ENCODE peak calls at places on chromosomes 16 and 17, in six cellular contexts. G, H, C, X, B and N are unnamed samples. For H3K27me3, the result is how much of the 10 kb centered on the place peaks cover.

GRCh38 chr16:56708821-56709685 is 20.9 kb upstream of the NUP93 start:
- DNase-seq in H (no peak), B (no peak), C (no peak), G (no peak), X (no peak), N (no peak)

GRCh38 chr17:62663304-62663703 is 35.8 kb downstream of the MRC2 start:
- DNase-seq in X (no peak), G (no peak), C (no peak), H (no peak), B (no peak), N (no peak)

GRCh38 chr17:64006361-64007088 is 8.4 kb downstream of the PRR29 start:
- DNase-seq in G (no peak), B (no peak), X (no peak), H (no peak), C (no peak), N (no peak)

GRCh38 chr16:67641779-67642708 is 2.9 kb upstream of the CARMIL2 start:
- DNase-seq in X (peak), C (no peak), B (no peak), G (no peak), H (no peak), N (peak)

GRCh38 chr16:22007509-22008214 is at the start of gene MOSMO:
- DNase-seq in B (peak), G (peak), H (peak), X (peak), C (peak), N (peak)

GRCh38 chr17:75331671-75332070 is 42.4 kb upstream of the SLC25A19 start:
- DNase-seq in G (no peak), H (no peak), C (no peak), X (no peak), B (no peak), N (peak)

GRCh38 chr17:81259058-81259605 is 20.0 kb downstream of the NDUFAF8 start:
- DNase-seq in B (no peak), H (no peak), X (no peak), G (no peak), C (no peak), N (no peak)

GRCh38 chr16:66520406-66521194 is 29.3 kb downstream of the TK2 start:
- DNase-seq in B (no peak), C (no peak), H (no peak), G (peak), X (no peak), N (no peak)

GRCh38 chr17:49338883-49339282 is 23.2 kb downstream of the ZNF652 start:
- DNase-seq in C (no peak), H (no peak), X (no peak), B (no peak), G (no peak), N (no peak)

GRCh38 chr16:35559911-35560636 is 2100.7 kb downstream of the TP53TG3F start:
- DNase-seq in G (peak), H (no peak), X (no peak), C (no peak), B (no peak), N (no peak)

GRCh38 chr16:87132361-87133014 is 184.7 kb downstream of the C16orf95 start:
- DNase-seq in B (peak), C (no peak), H (no peak), G (no peak), X (peak), N (peak)

GRCh38 chr17:64622931-64623654 is 39.0 kb downstream of the SMURF2 start:
- DNase-seq in C (no peak), H (no peak), X (peak), G (no peak), B (no peak), N (no peak)

GRCh38 chr16:56478228-56479049 is 27.1 kb downstream of the OGFOD1 start:
- DNase-seq in X (no peak), B (no peak), C (no peak), G (no peak), H (no peak), N (no peak)

GRCh38 chr17:78592991-78593329 is 15.8 kb upstream of the DNAH17 start:
- DNase-seq in G (no peak), X (no peak), B (no peak), H (no peak), C (no peak), N (no peak)

GRCh38 chr16:15636392-15636873 is 6.5 kb downstream of the MARF1 start:
- DNase-seq in B (no peak), C (no peak), G (no peak), X (no peak), H (no peak), N (no peak)

GRCh38 chr16:30063893-30064745 is 1.4 kb upstream of the ALDOA start:
- DNase-seq in X (no peak), C (peak), G (peak), H (peak), B (peak), N (peak)

GRCh38 chr17:12429125-12429524 is 236.6 kb upstream of the MYOCD start:
- DNase-seq in G (no peak), C (no peak), H (no peak), X (no peak), B (no peak), N (no peak)

GRCh38 chr17:17032131-17032692 is 10.0 kb upstream of the MPRIP start:
- DNase-seq in C (peak), B (no peak), H (peak), X (peak), G (no peak), N (peak)

GRCh38 chr17:45003877-45004276 is 35.8 kb upstream of the C1QL1 start:
- DNase-seq in B (no peak), X (no peak), C (no peak), G (no peak), H (no peak), N (no peak)

GRCh38 chr17:61201211-61201610 is 198.4 kb upstream of the TBX2 start:
- DNase-seq in G (no peak), B (no peak), C (no peak), X (peak), H (no peak), N (no peak)

GRCh38 chr16:25157476-25157875 is 45.9 kb downstream of the LCMT1 start:
- DNase-seq in G (no peak), B (no peak), H (no peak), X (no peak), C (no peak), N (no peak)

GRCh38 chr16:87384162-87384999 is 805 bp upstream of the FBXO31 start:
- DNase-seq in X (no peak), C (no peak), B (no peak), H (no peak), G (no peak), N (peak)

GRCh38 chr17:63956296-63956920 is 16.3 kb downstream of the SCN4A start:
- DNase-seq in C (no peak), X (no peak), B (no peak), H (no peak), G (no peak), N (no peak)

GRCh38 chr17:4559851-4560820 is at the start of gene GGT6:
- DNase-seq in G (no peak), X (no peak), B (no peak), C (peak), H (no peak), N (peak)

GRCh38 chr16:10497132-10498088 is 83.0 kb downstream of the EMP2 start:
- DNase-seq in H (no peak), B (no peak), G (no peak), X (peak), C (no peak), N (no peak)

GRCh38 chr17:63841350-63842172 is 924 bp downstream of the SMARCD2 start:
- DNase-seq in H (no peak), G (peak), X (peak), C (peak), B (peak), N (peak)

GRCh38 chr16:1184156-1184868 is 31.4 kb downstream of the CACNA1H start:
- DNase-seq in G (no peak), C (no peak), H (no peak), B (no peak), X (no peak), N (peak)

GRCh38 chr17:43701318-43701743 is 39.6 kb upstream of the MEOX1 start:
- DNase-seq in C (no peak), B (no peak), X (peak), G (peak), H (no peak), N (no peak)

GRCh38 chr17:50568659-50569058 is 8.1 kb downstream of the CACNA1G start:
- DNase-seq in C (no peak), G (no peak), H (no peak), B (no peak), X (no peak), N (no peak)

GRCh38 chr17:40307001-40307690 is 1.8 kb upstream of the RARA start:
- DNase-seq in B (no peak), X (no peak), G (no peak), C (no peak), H (no peak), N (peak)

GRCh38 chr17:35780876-35781409 is 14.5 kb downstream of the MMP28 start:
- DNase-seq in G (no peak), H (no peak), C (no peak), X (no peak), B (no peak), N (no peak)

GRCh38 chr16:1468456-1468855 is 6.4 kb downstream of the CLCN7 start:
- DNase-seq in C (no peak), X (no peak), B (no peak), G (no peak), H (no peak), N (no peak)

GRCh38 chr16:25443994-25444393 is 186.3 kb upstream of the ZKSCAN2 start:
- DNase-seq in H (no peak), X (no peak), C (no peak), B (no peak), G (no peak), N (no peak)

GRCh38 chr16:66620419-66620775 is 15.9 kb downstream of the CMTM3 start:
- DNase-seq in G (no peak), C (no peak), H (no peak), B (no peak), X (no peak), N (no peak)

GRCh38 chr16:83315271-83315670 is 492.5 kb upstream of the HSBP1 start:
- DNase-seq in B (no peak), C (no peak), G (no peak), H (no peak), X (no peak), N (no peak)

GRCh38 chr17:2277430-2278170 is 26.0 kb downstream of the SMG6 start:
- DNase-seq in H (no peak), G (no peak), B (no peak), C (no peak), X (no peak), N (no peak)

GRCh38 chr17:37789166-37789565 is 44.3 kb upstream of the HNF1B start:
- DNase-seq in X (no peak), B (no peak), C (no peak), G (no peak), H (no peak), N (no peak)

GRCh38 chr17:63332286-63332685 is 113.8 kb downstream of the CYB561 start:
- DNase-seq in C (no peak), X (no peak), B (no peak), H (no peak), G (no peak), N (no peak)

GRCh38 chr16:4011225-4011939 is 104.9 kb downstream of the ADCY9 start:
- DNase-seq in X (no peak), H (no peak), G (no peak), B (no peak), C (no peak), N (peak)

GRCh38 chr17:68602267-68602644 is 1.1 kb upstream of the FAM20A start:
- DNase-seq in C (no peak), H (no peak), B (no peak), G (no peak), X (no peak), N (no peak)

GRCh38 chr17:68600123-68600880 is 865 bp downstream of the FAM20A start:
- DNase-seq in X (peak), B (no peak), C (no peak), H (no peak), G (no peak), N (peak)

GRCh38 chr17:68603027-68603426 is 1.9 kb upstream of the FAM20A start:
- DNase-seq in H (no peak), G (no peak), C (no peak), B (peak), X (no peak), N (no peak)

GRCh38 chr17:68600881-68601564 is at the start of gene FAM20A:
- DNase-seq in B (no peak), C (no peak), G (no peak), H (no peak), X (no peak), N (peak)

DNA sequence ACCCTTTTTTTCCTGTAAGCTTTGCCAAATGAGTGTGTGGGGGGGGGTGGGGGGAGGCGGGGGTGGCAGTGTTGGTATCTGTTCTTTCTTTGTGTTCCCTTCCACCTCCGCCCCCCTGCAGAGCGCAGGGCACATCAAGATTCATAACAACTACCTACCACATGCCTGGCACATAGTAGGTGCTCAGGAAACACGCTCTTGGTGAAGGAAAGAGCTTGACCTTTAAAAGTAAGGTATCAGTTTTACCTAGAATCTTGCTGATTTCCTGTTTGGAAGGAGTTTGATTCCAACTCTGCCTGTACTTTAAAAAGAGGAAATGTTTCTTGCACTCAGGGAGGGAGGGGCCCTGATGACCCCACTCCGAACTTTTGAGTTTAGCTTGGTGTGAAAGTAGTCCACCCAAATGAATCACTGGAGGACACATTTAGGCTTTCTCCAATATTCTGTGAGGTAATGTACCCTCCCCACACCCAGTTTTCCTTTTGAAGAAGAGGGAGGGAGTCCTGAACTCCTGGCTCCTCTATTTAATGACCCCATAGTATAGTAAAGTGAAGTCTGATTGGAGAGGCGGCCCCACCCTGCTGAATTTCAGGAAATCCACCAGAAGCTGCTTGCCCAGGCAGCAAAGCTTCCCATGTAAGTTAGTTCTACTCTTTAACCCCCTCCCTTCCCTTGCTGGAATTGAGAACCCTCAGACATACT is 549 bp upstream of the FAM20A start:
- DNase-seq in H (no peak), B (no peak), X (no peak), G (no peak), C (no peak), N (no peak)
- H3K27me3 ChIP-seq in H (under half), B (under half), X (under half), G (under half), C (under half), N (under half)

DNA sequence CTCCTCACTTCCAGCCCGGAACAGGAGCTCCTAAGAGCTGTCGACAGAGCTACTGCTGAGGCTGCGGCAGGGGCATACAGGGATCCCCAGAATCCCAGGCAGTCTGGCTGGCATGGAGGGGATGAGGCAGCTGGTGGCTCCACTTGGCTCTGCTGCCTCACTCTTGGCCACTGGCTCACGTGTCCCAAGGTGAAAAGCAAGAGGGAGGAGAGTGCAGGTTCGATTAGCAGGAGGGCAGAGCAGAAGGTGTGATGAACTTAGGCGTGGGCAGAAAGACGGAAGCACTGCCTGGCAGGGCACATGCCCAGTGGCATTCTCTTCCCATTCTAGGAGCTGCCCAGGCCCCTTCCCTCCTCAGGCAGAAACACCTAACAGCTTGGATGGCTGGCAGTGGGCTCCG is 11.3 kb upstream of the TBX21 start:
- DNase-seq in X (no peak), G (no peak), C (no peak), H (no peak), B (no peak), N (no peak)
- H3K27me3 ChIP-seq in X (under half), G (half or more), C (under half), H (half or more), B (under half), N (under half)

GRCh38 chr17:8318010-8318409 is 8.0 kb downstream of the ARHGEF15 start:
- DNase-seq in B (no peak), H (no peak), X (no peak), G (no peak), C (no peak), N (no peak)

GRCh38 chr17:8315740-8316217 is 5.7 kb downstream of the ARHGEF15 start:
- DNase-seq in G (no peak), X (no peak), C (no peak), B (no peak), H (no peak), N (peak)

GRCh38 chr17:8312251-8312650 is 2.2 kb downstream of the ARHGEF15 start:
- DNase-seq in G (no peak), B (no peak), C (no peak), H (no peak), X (no peak), N (no peak)

GRCh38 chr17:8312726-8313600 is 2.9 kb downstream of the ARHGEF15 start:
- DNase-seq in B (no peak), X (no peak), C (no peak), G (no peak), H (no peak), N (peak)

GRCh38 chr17:8314797-8315739 is 5.0 kb downstream of the ARHGEF15 start:
- DNase-seq in C (no peak), B (no peak), G (no peak), H (no peak), X (peak), N (peak)
- H3K27me3 ChIP-seq in C (under half), B (under half), G (half or more), H (under half), X (under half), N (under half)

DNA sequence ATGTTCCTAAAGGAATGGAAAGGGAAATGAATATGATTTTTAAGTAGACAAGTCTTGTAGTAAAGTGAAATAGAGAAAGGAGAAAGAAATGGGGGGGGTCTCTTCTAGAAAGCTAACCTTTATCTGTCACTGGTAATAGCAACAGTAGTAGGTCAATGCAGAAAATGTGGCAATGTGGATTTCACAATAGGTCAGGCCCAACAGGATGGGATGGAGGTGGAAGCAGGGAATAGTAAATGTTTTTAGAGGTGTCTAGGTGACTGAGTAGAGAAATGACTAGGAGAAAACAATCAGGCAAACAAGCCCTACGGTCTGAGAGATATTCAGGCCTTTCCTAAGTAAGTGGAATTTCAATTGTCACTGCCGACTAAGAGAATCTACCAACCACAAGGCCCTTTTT is 6.0 kb upstream of the RSKR start:
- DNase-seq in G (no peak), X (no peak), C (no peak), H (no peak), B (no peak), N (no peak)
- H3K27me3 ChIP-seq in G (under half), X (under half), C (under half), H (under half), B (under half), N (under half)

GRCh38 chr17:72587156-72587555 is 466.3 kb downstream of the SOX9 start:
- DNase-seq in C (no peak), H (no peak), G (peak), B (no peak), X (peak), N (no peak)
- H3K27me3 ChIP-seq in C (under half), H (under half), G (under half), B (under half), X (under half), N (under half)

GRCh38 chr16:47142469-47143328 is 1.0 kb downstream of the NETO2 start:
- DNase-seq in X (peak), C (no peak), B (no peak), G (peak), H (peak), N (peak)
- H3K27me3 ChIP-seq in X (under half), C (under half), B (under half), G (under half), H (under half), N (under half)

GRCh38 chr17:73594598-73594997 is 49.6 kb downstream of the SDK2 start:
- DNase-seq in G (no peak), X (no peak), C (no peak), B (no peak), H (no peak), N (no peak)
- H3K27me3 ChIP-seq in G (under half), X (under half), C (under half), B (under half), H (under half), N (under half)

GRCh38 chr17:58386708-58387107 is 30.6 kb downstream of the RNF43 start:
- DNase-seq in B (no peak), H (no peak), C (no peak), X (no peak), G (no peak), N (no peak)

GRCh38 chr17:58388302-58389190 is 28.8 kb downstream of the RNF43 start:
- DNase-seq in C (no peak), B (no peak), H (no peak), X (no peak), G (peak), N (peak)

GRCh38 chr17:58384900-58385299 is 32.4 kb downstream of the RNF43 start:
- DNase-seq in H (no peak), C (no peak), X (no peak), G (no peak), B (no peak), N (no peak)

GRCh38 chr17:58385359-58385899 is 31.9 kb downstream of the RNF43 start:
- DNase-seq in C (no peak), B (no peak), X (no peak), H (no peak), G (no peak), N (no peak)

GRCh38 chr17:58387834-58388233 is 29.5 kb downstream of the RNF43 start:
- DNase-seq in C (no peak), X (no peak), H (no peak), B (no peak), G (no peak), N (no peak)
- H3K27me3 ChIP-seq in C (under half), X (under half), H (under half), B (under half), G (under half), N (under half)

DNA sequence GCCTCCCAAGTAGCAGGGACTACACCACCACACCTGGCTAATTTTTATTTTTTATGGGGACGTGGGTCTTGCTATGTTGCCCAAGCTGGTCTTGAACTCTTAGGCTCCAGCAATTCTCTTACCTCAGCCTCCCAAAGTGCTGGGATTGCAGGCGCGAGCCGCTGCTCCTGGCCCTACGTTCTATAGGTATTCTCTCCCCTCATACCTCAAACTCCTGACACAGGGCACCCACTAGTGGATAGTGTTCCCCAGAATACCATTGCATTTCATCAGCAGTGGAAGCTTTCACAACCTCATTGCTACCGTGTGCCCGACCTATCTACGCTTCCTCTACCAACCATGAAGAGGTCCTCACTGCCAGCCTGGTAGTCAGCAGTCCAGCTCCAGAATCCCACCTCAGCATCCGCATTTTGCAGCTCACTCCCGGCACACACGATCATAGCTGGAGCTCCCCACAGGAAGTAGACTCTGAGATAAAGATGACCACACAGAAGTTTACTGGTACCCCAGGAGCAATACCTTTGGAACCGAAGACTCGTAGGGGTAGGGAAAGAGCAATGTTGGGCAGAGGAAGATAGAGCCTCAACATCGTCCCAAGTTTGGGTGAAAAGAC is 9.3 kb downstream of the CTRB2 start:
- DNase-seq in G (no peak), X (no peak), C (no peak), B (no peak), H (no peak), N (no peak)
- H3K27me3 ChIP-seq in G (under half), X (under half), C (under half), B (under half), H (under half), N (under half)